ENCODE peak calls at places on chromosomes 6 and 20, in eight cellular contexts. One of them, this sample, is unnamed.
A peak's percentile ranks its signal among the peaks of the same experiment; 100 is the strongest.

GRCh38 chr6:85490516-85491248 is 40.8 kb downstream of the NT5E start:
- DNase-seq in renal cortical epithelial cell: peak; percentile 47
- DNase-seq in CD8-positive, alpha-beta T cell: no peak
- DNase-seq in cardiac fibroblast: peak; percentile 43
- DNase-seq in activated CD4-positive, alpha-beta T cell treated with anti-CD3 and anti-CD28 coated beads, Interleukin-2, amount 50 U/mL, for 48 hours: no peak
- DNase-seq in GM03348: no peak
- DNase-seq in naive thymus-derived CD8-positive, alpha-beta T cell: no peak
- DNase-seq in progenitor cell of endocrine pancreas: no peak
- DNase-seq in this sample: no peak

GRCh38 chr20:46276531-46276930 is 31.8 kb downstream of the CDH22 start:
- DNase-seq in CD8-positive, alpha-beta T cell: no peak
- DNase-seq in renal cortical epithelial cell: no peak
- DNase-seq in progenitor cell of endocrine pancreas: no peak
- DNase-seq in GM03348: no peak
- DNase-seq in activated CD4-positive, alpha-beta T cell treated with anti-CD3 and anti-CD28 coated beads, Interleukin-2, amount 50 U/mL, for 48 hours: no peak
- DNase-seq in cardiac fibroblast: no peak
- DNase-seq in naive thymus-derived CD8-positive, alpha-beta T cell: no peak
- DNase-seq in this sample: no peak

GRCh38 chr6:129590408-129591022 is 119.5 kb downstream of the ARHGAP18 start:
- DNase-seq in progenitor cell of endocrine pancreas: no peak
- DNase-seq in CD8-positive, alpha-beta T cell: no peak
- DNase-seq in naive thymus-derived CD8-positive, alpha-beta T cell: no peak
- DNase-seq in renal cortical epithelial cell: no peak
- DNase-seq in cardiac fibroblast: peak; percentile 84
- DNase-seq in activated CD4-positive, alpha-beta T cell treated with anti-CD3 and anti-CD28 coated beads, Interleukin-2, amount 50 U/mL, for 48 hours: no peak
- DNase-seq in GM03348: peak; percentile 5
- DNase-seq in this sample: no peak

GRCh38 chr6:142416179-142416578 is 114.4 kb downstream of the ADGRG6 start:
- DNase-seq in GM03348: peak; percentile 74
- DNase-seq in CD8-positive, alpha-beta T cell: no peak
- DNase-seq in renal cortical epithelial cell: peak; percentile 67
- DNase-seq in naive thymus-derived CD8-positive, alpha-beta T cell: no peak
- DNase-seq in cardiac fibroblast: peak; percentile 98
- DNase-seq in activated CD4-positive, alpha-beta T cell treated with anti-CD3 and anti-CD28 coated beads, Interleukin-2, amount 50 U/mL, for 48 hours: no peak
- DNase-seq in progenitor cell of endocrine pancreas: no peak
- DNase-seq in this sample: no peak

GRCh38 chr6:166006593-166007301 is 160.9 kb downstream of the TBXT start:
- DNase-seq in CD8-positive, alpha-beta T cell: no peak
- DNase-seq in GM03348: peak; percentile 34
- DNase-seq in activated CD4-positive, alpha-beta T cell treated with anti-CD3 and anti-CD28 coated beads, Interleukin-2, amount 50 U/mL, for 48 hours: no peak
- DNase-seq in cardiac fibroblast: peak; percentile 68
- DNase-seq in renal cortical epithelial cell: peak; percentile 55
- DNase-seq in naive thymus-derived CD8-positive, alpha-beta T cell: no peak
- DNase-seq in progenitor cell of endocrine pancreas: no peak
- DNase-seq in this sample: no peak

GRCh38 chr6:33749401-33749800 is 2.7 kb upstream of the IP6K3 start:
- DNase-seq in activated CD4-positive, alpha-beta T cell treated with anti-CD3 and anti-CD28 coated beads, Interleukin-2, amount 50 U/mL, for 48 hours: no peak
- DNase-seq in GM03348: no peak
- DNase-seq in progenitor cell of endocrine pancreas: no peak
- DNase-seq in naive thymus-derived CD8-positive, alpha-beta T cell: no peak
- DNase-seq in renal cortical epithelial cell: no peak
- DNase-seq in cardiac fibroblast: no peak
- DNase-seq in CD8-positive, alpha-beta T cell: no peak
- DNase-seq in this sample: no peak

GRCh38 chr6:41713650-41714291 is 21.6 kb downstream of the TFEB start:
- DNase-seq in activated CD4-positive, alpha-beta T cell treated with anti-CD3 and anti-CD28 coated beads, Interleukin-2, amount 50 U/mL, for 48 hours: no peak
- DNase-seq in CD8-positive, alpha-beta T cell: no peak
- DNase-seq in cardiac fibroblast: peak; percentile 55
- DNase-seq in progenitor cell of endocrine pancreas: no peak
- DNase-seq in GM03348: peak; percentile 37
- DNase-seq in naive thymus-derived CD8-positive, alpha-beta T cell: no peak
- DNase-seq in renal cortical epithelial cell: peak; percentile 67
- DNase-seq in this sample: no peak

GRCh38 chr6:99802396-99803031 is 191.5 kb downstream of the MCHR2 start:
- DNase-seq in cardiac fibroblast: no peak
- DNase-seq in progenitor cell of endocrine pancreas: no peak
- DNase-seq in CD8-positive, alpha-beta T cell: no peak
- DNase-seq in GM03348: no peak
- DNase-seq in naive thymus-derived CD8-positive, alpha-beta T cell: no peak
- DNase-seq in renal cortical epithelial cell: peak; percentile 72
- DNase-seq in activated CD4-positive, alpha-beta T cell treated with anti-CD3 and anti-CD28 coated beads, Interleukin-2, amount 50 U/mL, for 48 hours: no peak
- DNase-seq in this sample: no peak

GRCh38 chr6:106534564-106534982 is 94.7 kb downstream of the RTN4IP1 start:
- DNase-seq in naive thymus-derived CD8-positive, alpha-beta T cell: no peak
- DNase-seq in activated CD4-positive, alpha-beta T cell treated with anti-CD3 and anti-CD28 coated beads, Interleukin-2, amount 50 U/mL, for 48 hours: peak; percentile 62
- DNase-seq in cardiac fibroblast: no peak
- DNase-seq in progenitor cell of endocrine pancreas: no peak
- DNase-seq in GM03348: no peak
- DNase-seq in renal cortical epithelial cell: no peak
- DNase-seq in CD8-positive, alpha-beta T cell: no peak
- DNase-seq in this sample: no peak

GRCh38 chr20:45629496-45630100 is at the start of gene WFDC10A:
- DNase-seq in GM03348: peak; percentile 70
- DNase-seq in renal cortical epithelial cell: peak; percentile 42
- DNase-seq in CD8-positive, alpha-beta T cell: no peak
- DNase-seq in activated CD4-positive, alpha-beta T cell treated with anti-CD3 and anti-CD28 coated beads, Interleukin-2, amount 50 U/mL, for 48 hours: peak; percentile 30
- DNase-seq in cardiac fibroblast: peak; percentile 64
- DNase-seq in progenitor cell of endocrine pancreas: no peak
- DNase-seq in naive thymus-derived CD8-positive, alpha-beta T cell: no peak
- DNase-seq in this sample: no peak

GRCh38 chr6:142570221-142570671 is 268.4 kb downstream of the ADGRG6 start:
- DNase-seq in GM03348: peak; percentile 24
- DNase-seq in progenitor cell of endocrine pancreas: no peak
- DNase-seq in naive thymus-derived CD8-positive, alpha-beta T cell: no peak
- DNase-seq in renal cortical epithelial cell: peak; percentile 84
- DNase-seq in activated CD4-positive, alpha-beta T cell treated with anti-CD3 and anti-CD28 coated beads, Interleukin-2, amount 50 U/mL, for 48 hours: no peak
- DNase-seq in cardiac fibroblast: peak; percentile 47
- DNase-seq in CD8-positive, alpha-beta T cell: no peak
- DNase-seq in this sample: no peak

GRCh38 chr6:39377530-39377929 is 55.0 kb upstream of the KCNK16 start:
- DNase-seq in CD8-positive, alpha-beta T cell: no peak
- DNase-seq in naive thymus-derived CD8-positive, alpha-beta T cell: no peak
- DNase-seq in GM03348: peak; percentile 91
- DNase-seq in cardiac fibroblast: peak; percentile 80
- DNase-seq in activated CD4-positive, alpha-beta T cell treated with anti-CD3 and anti-CD28 coated beads, Interleukin-2, amount 50 U/mL, for 48 hours: no peak
- DNase-seq in progenitor cell of endocrine pancreas: peak; percentile 34
- DNase-seq in renal cortical epithelial cell: peak; percentile 69
- DNase-seq in this sample: no peak

This sample was measured in T-helper 9 cell.